ENCODE peak calls at places on chromosome X, in nine cellular contexts. One of them, this sample, is unnamed. For H3K9me3, the result is how much of the 10 kb centered on the place peaks cover.

GRCh38 chrX:149993989-149994388 is 55.7 kb upstream of the EOLA2 start:
- DNase-seq in left ventricle myocardium inferior: no peak
- DNase-seq in lower lobe of right lung: no peak
- DNase-seq in effector memory CD4-positive, alpha-beta T cell: no peak
- DNase-seq in hepatocyte: no peak
- DNase-seq in endodermal cell: no peak
- DNase-seq in thoracic aorta: no peak
- DNase-seq in H1: no peak
- DNase-seq in tibial nerve: no peak
- DNase-seq in this sample: no peak

GRCh38 chrX:150035531-150035930 is 97.2 kb upstream of the EOLA2 start:
- DNase-seq in effector memory CD4-positive, alpha-beta T cell: no peak
- DNase-seq in lower lobe of right lung: no peak
- DNase-seq in H1: no peak
- DNase-seq in endodermal cell: no peak
- DNase-seq in hepatocyte: no peak
- DNase-seq in left ventricle myocardium inferior: no peak
- DNase-seq in thoracic aorta: no peak
- DNase-seq in tibial nerve: no peak
- DNase-seq in this sample: no peak

GRCh38 chrX:43953218-43953617 is 20.0 kb downstream of the NDP start:
- DNase-seq in endodermal cell: no peak
- DNase-seq in H1: no peak
- DNase-seq in lower lobe of right lung: no peak
- DNase-seq in effector memory CD4-positive, alpha-beta T cell: no peak
- DNase-seq in thoracic aorta: no peak
- DNase-seq in hepatocyte: no peak
- DNase-seq in tibial nerve: no peak
- DNase-seq in left ventricle myocardium inferior: no peak
- DNase-seq in this sample: no peak

GRCh38 chrX:13005671-13006473 is 31.0 kb downstream of the TMSB4X start:
- DNase-seq in thoracic aorta: no peak
- DNase-seq in hepatocyte: no peak
- DNase-seq in endodermal cell: no peak
- DNase-seq in lower lobe of right lung: no peak
- DNase-seq in left ventricle myocardium inferior: no peak
- DNase-seq in H1: no peak
- DNase-seq in tibial nerve: no peak
- DNase-seq in effector memory CD4-positive, alpha-beta T cell: no peak
- DNase-seq in this sample: no peak

GRCh38 chrX:24956828-24957227 is 58.9 kb downstream of the ARX start:
- DNase-seq in hepatocyte: no peak
- DNase-seq in thoracic aorta: no peak
- DNase-seq in tibial nerve: no peak
- DNase-seq in lower lobe of right lung: no peak
- DNase-seq in left ventricle myocardium inferior: no peak
- DNase-seq in endodermal cell: no peak
- DNase-seq in effector memory CD4-positive, alpha-beta T cell: no peak
- DNase-seq in H1: no peak
- DNase-seq in this sample: no peak

GRCh38 chrX:31228415-31228832 is 156.6 kb upstream of the FTHL17 start:
- DNase-seq in tibial nerve: peak
- DNase-seq in lower lobe of right lung: no peak
- DNase-seq in effector memory CD4-positive, alpha-beta T cell: no peak
- DNase-seq in left ventricle myocardium inferior: no peak
- DNase-seq in hepatocyte: peak
- DNase-seq in thoracic aorta: no peak
- DNase-seq in endodermal cell: no peak
- DNase-seq in H1: no peak
- DNase-seq in this sample: no peak

GRCh38 chrX:43679778-43680177 is 23.7 kb downstream of the MAOA start:
- DNase-seq in tibial nerve: no peak
- DNase-seq in lower lobe of right lung: no peak
- DNase-seq in thoracic aorta: no peak
- DNase-seq in hepatocyte: peak
- DNase-seq in endodermal cell: no peak
- DNase-seq in H1: no peak
- DNase-seq in left ventricle myocardium inferior: no peak
- DNase-seq in effector memory CD4-positive, alpha-beta T cell: no peak
- DNase-seq in this sample: no peak

GRCh38 chrX:48934581-48935331 is 15.9 kb upstream of the PIM2 start:
- DNase-seq in hepatocyte: no peak
- DNase-seq in tibial nerve: no peak
- DNase-seq in H1: no peak
- DNase-seq in thoracic aorta: no peak
- DNase-seq in effector memory CD4-positive, alpha-beta T cell: peak
- DNase-seq in lower lobe of right lung: no peak
- DNase-seq in left ventricle myocardium inferior: no peak
- DNase-seq in endodermal cell: no peak
- DNase-seq in this sample: no peak

GRCh38 chrX:42128587-42128986 is 205.2 kb upstream of the CASK start:
- DNase-seq in H1: no peak
- DNase-seq in effector memory CD4-positive, alpha-beta T cell: no peak
- DNase-seq in endodermal cell: no peak
- DNase-seq in left ventricle myocardium inferior: no peak
- DNase-seq in thoracic aorta: no peak
- DNase-seq in hepatocyte: no peak
- DNase-seq in tibial nerve: no peak
- DNase-seq in lower lobe of right lung: no peak
- DNase-seq in this sample: no peak

GRCh38 chrX:153925739-153926593 is at the start of gene ARHGAP4:
- DNase-seq in thoracic aorta: no peak
- DNase-seq in effector memory CD4-positive, alpha-beta T cell: peak
- DNase-seq in H1: no peak
- DNase-seq in lower lobe of right lung: peak
- DNase-seq in hepatocyte: no peak
- DNase-seq in endodermal cell: no peak
- DNase-seq in tibial nerve: no peak
- DNase-seq in left ventricle myocardium inferior: no peak
- DNase-seq in this sample: no peak

GRCh38 chrX:8724176-8724757 is 7.7 kb downstream of the ANOS1 start:
- DNase-seq in H1: no peak
- DNase-seq in lower lobe of right lung: no peak
- DNase-seq in endodermal cell: peak
- DNase-seq in hepatocyte: no peak
- DNase-seq in left ventricle myocardium inferior: no peak
- DNase-seq in effector memory CD4-positive, alpha-beta T cell: no peak
- DNase-seq in thoracic aorta: no peak
- DNase-seq in tibial nerve: no peak
- DNase-seq in this sample: no peak

GRCh38 chrX:44456685-44457084 is 86.0 kb downstream of the FUNDC1 start:
- DNase-seq in effector memory CD4-positive, alpha-beta T cell: no peak
- DNase-seq in hepatocyte: no peak
- DNase-seq in thoracic aorta: no peak
- DNase-seq in endodermal cell: no peak
- DNase-seq in lower lobe of right lung: no peak
- DNase-seq in left ventricle myocardium inferior: no peak
- DNase-seq in tibial nerve: no peak
- DNase-seq in H1: no peak
- DNase-seq in this sample: no peak

GRCh38 chrX:581717-582116 is 48.9 kb upstream of the SHOX start:
- DNase-seq in hepatocyte: no peak
- DNase-seq in H1: no peak
- DNase-seq in thoracic aorta: no peak
- DNase-seq in endodermal cell: no peak
- DNase-seq in left ventricle myocardium inferior: no peak
- DNase-seq in tibial nerve: no peak
- DNase-seq in lower lobe of right lung: no peak
- DNase-seq in effector memory CD4-positive, alpha-beta T cell: no peak
- DNase-seq in this sample: no peak

GRCh38 chrX:586351-586750 is 44.2 kb upstream of the SHOX start:
- DNase-seq in effector memory CD4-positive, alpha-beta T cell: no peak
- DNase-seq in left ventricle myocardium inferior: no peak
- DNase-seq in H1: no peak
- DNase-seq in endodermal cell: no peak
- DNase-seq in hepatocyte: no peak
- DNase-seq in tibial nerve: no peak
- DNase-seq in thoracic aorta: no peak
- DNase-seq in lower lobe of right lung: no peak
- DNase-seq in this sample: no peak

GRCh38 chrX:581066-581465 is 49.5 kb upstream of the SHOX start:
- DNase-seq in effector memory CD4-positive, alpha-beta T cell: no peak
- DNase-seq in thoracic aorta: no peak
- DNase-seq in endodermal cell: no peak
- DNase-seq in H1: no peak
- DNase-seq in hepatocyte: no peak
- DNase-seq in left ventricle myocardium inferior: no peak
- DNase-seq in tibial nerve: no peak
- DNase-seq in lower lobe of right lung: no peak
- DNase-seq in this sample: no peak

GRCh38 chrX:585115-585808 is 45.3 kb upstream of the SHOX start:
- DNase-seq in thoracic aorta: no peak
- DNase-seq in hepatocyte: no peak
- DNase-seq in lower lobe of right lung: no peak
- DNase-seq in effector memory CD4-positive, alpha-beta T cell: no peak
- DNase-seq in left ventricle myocardium inferior: no peak
- DNase-seq in endodermal cell: peak
- DNase-seq in tibial nerve: no peak
- DNase-seq in H1: peak
- DNase-seq in this sample: no peak

DNA sequence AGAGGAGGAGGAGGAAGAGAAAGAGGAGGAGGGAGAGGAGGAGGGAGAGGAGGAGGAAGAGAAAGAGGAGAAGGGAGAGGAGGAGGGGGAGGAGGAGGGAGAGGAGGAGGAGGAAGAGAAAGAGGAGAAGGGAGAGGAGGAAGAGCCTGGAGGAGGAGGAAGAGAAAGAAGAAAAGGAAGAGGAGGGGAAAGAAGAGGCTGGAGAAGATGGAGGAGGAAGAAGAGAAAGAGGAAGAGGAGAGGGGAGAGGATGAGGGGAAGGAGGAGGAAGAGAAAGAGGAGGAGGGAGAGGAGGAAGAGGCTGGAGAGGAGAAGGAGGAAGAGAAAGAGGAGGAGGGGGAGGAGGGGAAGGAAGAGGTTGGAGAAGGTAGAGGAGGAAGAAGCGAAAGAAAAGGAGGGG is 46.0 kb upstream of the SHOX start:
- DNase-seq in H1: peak
- DNase-seq in thoracic aorta: no peak
- DNase-seq in effector memory CD4-positive, alpha-beta T cell: no peak
- DNase-seq in hepatocyte: no peak
- DNase-seq in left ventricle myocardium inferior: no peak
- DNase-seq in tibial nerve: no peak
- DNase-seq in endodermal cell: no peak
- DNase-seq in lower lobe of right lung: no peak
- DNase-seq in this sample: no peak
- H3K9me3 ChIP-seq in H1: under half
- H3K9me3 ChIP-seq in thoracic aorta: under half
- H3K9me3 ChIP-seq in effector memory CD4-positive, alpha-beta T cell: under half
- H3K9me3 ChIP-seq in hepatocyte: under half
- H3K9me3 ChIP-seq in left ventricle myocardium inferior: under half
- H3K9me3 ChIP-seq in tibial nerve: under half
- H3K9me3 ChIP-seq in endodermal cell: under half
- H3K9me3 ChIP-seq in lower lobe of right lung: under half
- H3K9me3 ChIP-seq in this sample: under half

DNA sequence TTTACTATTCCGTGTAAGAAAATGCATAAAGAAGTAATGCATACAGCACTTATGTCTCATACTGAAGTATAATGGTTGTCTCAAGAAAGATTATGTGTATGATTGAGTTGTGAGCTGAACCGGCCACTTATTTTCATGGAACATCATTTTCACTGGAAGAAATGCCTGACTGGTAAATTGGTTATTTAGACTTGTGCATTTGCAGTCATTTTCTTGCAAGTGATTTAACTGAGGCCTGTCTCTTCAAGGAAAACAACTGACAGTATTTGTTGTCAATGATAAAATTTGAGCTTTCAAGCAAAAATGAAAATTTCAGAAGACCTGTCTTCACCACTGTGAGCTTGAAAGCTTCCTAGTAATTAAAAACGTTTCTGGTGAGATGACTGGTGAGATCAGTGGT is 62.7 kb upstream of the RPS6KA3 start:
- DNase-seq in H1: no peak
- DNase-seq in thoracic aorta: no peak
- DNase-seq in left ventricle myocardium inferior: no peak
- DNase-seq in hepatocyte: no peak
- DNase-seq in effector memory CD4-positive, alpha-beta T cell: no peak
- DNase-seq in endodermal cell: no peak
- DNase-seq in tibial nerve: no peak
- DNase-seq in lower lobe of right lung: no peak
- DNase-seq in this sample: no peak
- H3K9me3 ChIP-seq in H1: under half
- H3K9me3 ChIP-seq in thoracic aorta: under half
- H3K9me3 ChIP-seq in left ventricle myocardium inferior: under half
- H3K9me3 ChIP-seq in hepatocyte: under half
- H3K9me3 ChIP-seq in effector memory CD4-positive, alpha-beta T cell: under half
- H3K9me3 ChIP-seq in endodermal cell: under half
- H3K9me3 ChIP-seq in tibial nerve: under half
- H3K9me3 ChIP-seq in lower lobe of right lung: under half
- H3K9me3 ChIP-seq in this sample: under half

GRCh38 chrX:486325-486724 is 99.6 kb upstream of the PPP2R3B start:
- DNase-seq in left ventricle myocardium inferior: no peak
- DNase-seq in hepatocyte: no peak
- DNase-seq in endodermal cell: no peak
- DNase-seq in effector memory CD4-positive, alpha-beta T cell: no peak
- DNase-seq in thoracic aorta: no peak
- DNase-seq in lower lobe of right lung: no peak
- DNase-seq in tibial nerve: no peak
- DNase-seq in H1: no peak
- DNase-seq in this sample: no peak

GRCh38 chrX:485368-485767 is 98.7 kb upstream of the PPP2R3B start:
- DNase-seq in H1: no peak
- DNase-seq in effector memory CD4-positive, alpha-beta T cell: no peak
- DNase-seq in lower lobe of right lung: no peak
- DNase-seq in hepatocyte: no peak
- DNase-seq in endodermal cell: no peak
- DNase-seq in thoracic aorta: no peak
- DNase-seq in tibial nerve: no peak
- DNase-seq in left ventricle myocardium inferior: no peak
- DNase-seq in this sample: no peak

GRCh38 chrX:489805-490204 is 103.1 kb upstream of the PPP2R3B start:
- DNase-seq in lower lobe of right lung: no peak
- DNase-seq in left ventricle myocardium inferior: no peak
- DNase-seq in endodermal cell: no peak
- DNase-seq in thoracic aorta: no peak
- DNase-seq in effector memory CD4-positive, alpha-beta T cell: no peak
- DNase-seq in hepatocyte: no peak
- DNase-seq in tibial nerve: no peak
- DNase-seq in H1: no peak
- DNase-seq in this sample: no peak

GRCh38 chrX:482702-483203 is 96.0 kb upstream of the PPP2R3B start:
- DNase-seq in thoracic aorta: no peak
- DNase-seq in tibial nerve: no peak
- DNase-seq in hepatocyte: no peak
- DNase-seq in H1: no peak
- DNase-seq in effector memory CD4-positive, alpha-beta T cell: no peak
- DNase-seq in left ventricle myocardium inferior: no peak
- DNase-seq in endodermal cell: no peak
- DNase-seq in lower lobe of right lung: no peak
- DNase-seq in this sample: no peak

GRCh38 chrX:487836-488235 is 101.1 kb upstream of the PPP2R3B start:
- DNase-seq in tibial nerve: no peak
- DNase-seq in H1: no peak
- DNase-seq in thoracic aorta: no peak
- DNase-seq in left ventricle myocardium inferior: no peak
- DNase-seq in effector memory CD4-positive, alpha-beta T cell: no peak
- DNase-seq in endodermal cell: no peak
- DNase-seq in hepatocyte: no peak
- DNase-seq in lower lobe of right lung: no peak
- DNase-seq in this sample: no peak
- H3K9me3 ChIP-seq in tibial nerve: under half
- H3K9me3 ChIP-seq in H1: under half
- H3K9me3 ChIP-seq in thoracic aorta: under half
- H3K9me3 ChIP-seq in left ventricle myocardium inferior: under half
- H3K9me3 ChIP-seq in effector memory CD4-positive, alpha-beta T cell: under half
- H3K9me3 ChIP-seq in endodermal cell: under half
- H3K9me3 ChIP-seq in hepatocyte: under half
- H3K9me3 ChIP-seq in lower lobe of right lung: under half
- H3K9me3 ChIP-seq in this sample: under half

GRCh38 chrX:46500054-46500453 is 45.2 kb downstream of the ZNF674 start:
- DNase-seq in tibial nerve: no peak
- DNase-seq in left ventricle myocardium inferior: no peak
- DNase-seq in hepatocyte: no peak
- DNase-seq in lower lobe of right lung: no peak
- DNase-seq in thoracic aorta: no peak
- DNase-seq in H1: no peak
- DNase-seq in effector memory CD4-positive, alpha-beta T cell: no peak
- DNase-seq in endodermal cell: no peak
- DNase-seq in this sample: no peak
- H3K9me3 ChIP-seq in tibial nerve: under half
- H3K9me3 ChIP-seq in left ventricle myocardium inferior: half or more
- H3K9me3 ChIP-seq in hepatocyte: under half
- H3K9me3 ChIP-seq in lower lobe of right lung: under half
- H3K9me3 ChIP-seq in thoracic aorta: under half
- H3K9me3 ChIP-seq in H1: under half
- H3K9me3 ChIP-seq in effector memory CD4-positive, alpha-beta T cell: under half
- H3K9me3 ChIP-seq in endodermal cell: under half
- H3K9me3 ChIP-seq in this sample: under half